ENCODE peak calls at places on chromosomes 1 and 21, in four cellular contexts. D is choroid plexus epithelial cell, Y is epithelial cell of esophagus, B is heart right ventricle. N is an unnamed sample.

GRCh38 chr1:171852273-171852672 is 11.0 kb downstream of the DNM3 start:
- DNase-seq in D (no peak), Y (peak; percentile 36), B (no peak), N (no peak)

GRCh38 chr1:159909381-159909780 is 9.4 kb upstream of the CFAP45 start:
- DNase-seq in D (no peak), Y (peak; percentile 25), B (no peak), N (no peak)

GRCh38 chr21:42148097-42148496 is 70.8 kb upstream of the ABCG1 start:
- DNase-seq in D (no peak), Y (no peak), B (no peak), N (no peak)

GRCh38 chr1:95080446-95080845 is 7.7 kb upstream of the ALG14 start:
- DNase-seq in D (no peak), Y (no peak), B (no peak), N (no peak)

GRCh38 chr1:6785721-6786505 is 659 bp downstream of the CAMTA1 start:
- DNase-seq in D (peak; percentile 30), Y (peak; percentile 36), B (peak; percentile 25), N (peak; percentile 49)

GRCh38 chr1:245298781-245299180 is 144.0 kb downstream of the KIF26B start:
- DNase-seq in D (no peak), Y (no peak), B (no peak), N (peak; percentile 72)

GRCh38 chr1:6859415-6860343 is 74.4 kb downstream of the CAMTA1 start:
- DNase-seq in D (peak; percentile 97), Y (peak; percentile 92), B (peak; percentile 10), N (peak; percentile 66)

GRCh38 chr1:201649776-201650607 is 111.1 kb downstream of the NAV1 start:
- DNase-seq in D (peak; percentile 84), Y (peak; percentile 80), B (peak; percentile 86), N (no peak)

GRCh38 chr1:27574871-27575831 is 28.8 kb downstream of the AHDC1 start:
- DNase-seq in D (peak; percentile 87), Y (peak; percentile 81), B (peak; percentile 84), N (no peak)

GRCh38 chr1:200885564-200886402 is 8.9 kb upstream of the INAVA start:
- DNase-seq in D (no peak), Y (no peak), B (no peak), N (no peak)

GRCh38 chr1:203937678-203938330 is 76.4 kb downstream of the SNRPE start:
- DNase-seq in D (no peak), Y (no peak), B (no peak), N (no peak)

GRCh38 chr1:32779242-32779641 is 37.9 kb downstream of the YARS1 start:
- DNase-seq in D (no peak), Y (no peak), B (no peak), N (no peak)

GRCh38 chr1:213783898-213784297 is 203.9 kb upstream of the PROX1 start:
- DNase-seq in D (no peak), Y (no peak), B (no peak), N (no peak)

GRCh38 chr1:172399369-172400072 is 21.0 kb upstream of the C1orf105 start:
- DNase-seq in D (peak; percentile 94), Y (peak; percentile 75), B (peak; percentile 54), N (peak; percentile 74)

GRCh38 chr21:44301961-44302406 is 2.1 kb downstream of the PFKL start:
- DNase-seq in D (no peak), Y (peak; percentile 8), B (no peak), N (peak; percentile 36)

GRCh38 chr21:17690078-17690494 is 77.4 kb upstream of the BTG3 start:
- DNase-seq in D (no peak), Y (peak; percentile 66), B (no peak), N (no peak)

GRCh38 chr1:230067871-230068814 is 1.1 kb downstream of the GALNT2 start:
- DNase-seq in D (peak; percentile 39), Y (peak; percentile 33), B (peak; percentile 29), N (peak; percentile 53)

GRCh38 chr21:45767071-45768006 is 123.8 kb downstream of the PCBP3 start:
- DNase-seq in D (peak; percentile 30), Y (no peak), B (no peak), N (no peak)

GRCh38 chr21:41361786-41362604 is at the start of gene MX2:
- DNase-seq in D (peak; percentile 69), Y (no peak), B (peak; percentile 85), N (no peak)

GRCh38 chr1:219227731-219228419 is 54.2 kb downstream of the LYPLAL1 start:
- DNase-seq in D (peak; percentile 31), Y (no peak), B (no peak), N (no peak)

GRCh38 chr1:16464917-16465625 is 24.5 kb downstream of the NECAP2 start:
- DNase-seq in D (peak; percentile 23), Y (no peak), B (no peak), N (no peak)

GRCh38 chr1:12057382-12057781 is 5.7 kb upstream of the TNFRSF8 start:
- DNase-seq in D (peak; percentile 66), Y (peak; percentile 27), B (no peak), N (no peak)

GRCh38 chr1:228795578-228795977 is 60.3 kb downstream of the RHOU start:
- DNase-seq in D (no peak), Y (no peak), B (no peak), N (no peak)

GRCh38 chr1:3071507-3072177 is 2.6 kb downstream of the PRDM16 start:
- DNase-seq in D (no peak), Y (no peak), B (no peak), N (no peak)

GRCh38 chr1:10897981-10898728 is 101.7 kb upstream of the CASZ1 start:
- DNase-seq in D (no peak), Y (peak; percentile 62), B (no peak), N (no peak)

GRCh38 chr1:64948905-64949833 is 17.2 kb downstream of the JAK1 start:
- DNase-seq in D (peak; percentile 55), Y (peak; percentile 80), B (no peak), N (no peak)

GRCh38 chr1:154943649-154944421 is 7.3 kb upstream of the PMVK start:
- DNase-seq in D (peak; percentile 48), Y (peak; percentile 47), B (no peak), N (peak; percentile 40)

GRCh38 chr1:62426238-62426637 is 10.6 kb upstream of the USP1 start:
- DNase-seq in D (no peak), Y (peak; percentile 22), B (peak; percentile 8), N (no peak)

GRCh38 chr21:33360281-33360680 is 35.5 kb downstream of the IFNAR1 start:
- DNase-seq in D (peak; percentile 37), Y (no peak), B (no peak), N (no peak)

GRCh38 chr1:235296729-235297128 is 31.2 kb downstream of the ARID4B start:
- DNase-seq in D (no peak), Y (no peak), B (no peak), N (no peak)

GRCh38 chr1:54517536-54517935 is 30.5 kb upstream of the ACOT11 start:
- DNase-seq in D (no peak), Y (no peak), B (no peak), N (no peak)

GRCh38 chr21:27571706-27572105 is 604.8 kb upstream of the ADAMTS5 start:
- DNase-seq in D (peak; percentile 85), Y (peak; percentile 93), B (no peak), N (no peak)

GRCh38 chr1:203512830-203513578 is 19.1 kb downstream of the OPTC start:
- DNase-seq in D (peak; percentile 96), Y (peak; percentile 93), B (peak; percentile 46), N (peak; percentile 70)

GRCh38 chr21:36640260-36641244 is 58.4 kb upstream of the SIM2 start:
- DNase-seq in D (peak; percentile 18), Y (no peak), B (no peak), N (peak; percentile 58)

GRCh38 chr21:36630485-36631206 is 68.3 kb upstream of the SIM2 start:
- DNase-seq in D (peak; percentile 55), Y (peak; percentile 61), B (peak; percentile 41), N (peak; percentile 86)

GRCh38 chr21:36639769-36640168 is 59.1 kb upstream of the SIM2 start:
- DNase-seq in D (no peak), Y (no peak), B (no peak), N (no peak)

GRCh38 chr21:36636439-36636838 is 62.5 kb upstream of the SIM2 start:
- DNase-seq in D (no peak), Y (no peak), B (no peak), N (no peak)

DNA sequence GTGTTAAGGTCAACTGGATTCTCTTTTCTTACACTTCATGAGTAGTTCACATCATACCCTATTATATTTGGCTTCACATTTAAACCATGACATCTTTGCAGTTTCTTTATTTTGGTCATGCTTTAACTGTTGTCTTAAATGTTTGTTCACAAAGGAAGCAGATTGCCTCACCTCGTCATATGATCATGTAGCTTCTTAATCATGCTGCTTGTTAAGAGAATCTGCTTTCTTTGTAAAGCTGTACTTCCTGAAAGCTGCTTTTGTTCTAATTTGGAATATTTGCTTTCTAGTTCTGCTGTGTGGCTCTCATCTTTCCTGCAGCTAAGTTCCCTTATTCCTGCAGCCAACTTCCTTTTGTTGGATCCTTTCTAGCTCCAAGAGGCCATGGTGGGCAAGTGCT is 62.9 kb upstream of the SIM2 start:
- DNase-seq in D (peak; percentile 8), Y (peak; percentile 76), B (no peak), N (no peak)
- H3K4me3 ChIP-seq in D (no peak overlapping the region), Y (no peak overlapping the region), B (no peak overlapping the region), N (no peak overlapping the region)

GRCh38 chr1:44810101-44810761 is 1.9 kb downstream of the BTBD19 start:
- DNase-seq in D (peak; percentile 64), Y (no peak), B (no peak), N (no peak)
- H3K4me3 ChIP-seq in D (peak overlapping the region; percentile 53), Y (no peak overlapping the region), B (peak overlapping the region; percentile 56), N (no peak overlapping the region)

GRCh38 chr21:37198989-37199924 is 67.9 kb downstream of the VPS26C start:
- DNase-seq in D (peak; percentile 60), Y (peak; percentile 75), B (no peak), N (peak; percentile 46)
- H3K4me3 ChIP-seq in D (no peak overlapping the region), Y (no peak overlapping the region), B (no peak overlapping the region), N (no peak overlapping the region)

DNA sequence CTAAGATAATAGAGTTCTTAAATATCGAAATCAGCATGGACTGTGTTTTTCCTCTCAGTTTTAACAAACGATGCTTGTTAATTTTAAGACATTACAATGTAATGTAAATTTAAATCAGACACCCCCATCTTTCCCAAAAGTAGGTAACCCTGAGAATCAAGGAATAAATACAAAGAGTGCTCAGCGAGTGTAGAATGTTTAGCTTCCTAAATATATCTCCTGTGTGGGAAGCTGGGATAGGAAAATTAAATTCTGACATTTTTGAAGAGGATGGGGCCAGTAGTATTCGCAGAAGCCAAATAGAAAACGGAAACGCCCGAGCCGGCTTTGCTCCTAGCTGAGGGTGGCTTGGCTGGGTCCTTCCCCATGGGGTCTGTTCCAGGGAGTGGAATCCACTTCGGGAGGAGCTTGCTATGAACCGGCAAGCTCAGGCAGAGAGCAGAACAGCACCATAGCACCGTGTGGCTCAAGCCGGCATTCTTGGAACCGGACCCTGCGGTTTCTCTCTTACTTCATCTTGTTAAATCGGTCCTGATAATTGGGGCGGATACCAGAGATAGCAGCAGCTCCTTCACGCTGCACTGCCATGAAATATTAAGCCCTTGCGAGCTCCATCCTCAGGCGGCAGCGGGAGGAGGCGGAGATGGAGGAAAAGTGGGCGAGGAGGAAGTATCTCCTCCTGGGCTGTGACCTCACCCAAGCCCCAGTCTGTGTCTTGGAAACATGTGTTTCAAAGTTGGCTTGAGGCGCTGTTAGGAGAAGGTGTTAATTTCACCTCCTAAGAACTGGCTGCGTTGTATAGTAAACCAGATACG is 24.9 kb downstream of the MAP3K7CL start:
- DNase-seq in D (peak; percentile 93), Y (peak; percentile 63), B (peak; percentile 74), N (no peak)
- H3K4me3 ChIP-seq in D (peak overlapping the region; percentile 33), Y (no peak overlapping the region), B (peak overlapping the region; percentile 47), N (no peak overlapping the region)

DNA sequence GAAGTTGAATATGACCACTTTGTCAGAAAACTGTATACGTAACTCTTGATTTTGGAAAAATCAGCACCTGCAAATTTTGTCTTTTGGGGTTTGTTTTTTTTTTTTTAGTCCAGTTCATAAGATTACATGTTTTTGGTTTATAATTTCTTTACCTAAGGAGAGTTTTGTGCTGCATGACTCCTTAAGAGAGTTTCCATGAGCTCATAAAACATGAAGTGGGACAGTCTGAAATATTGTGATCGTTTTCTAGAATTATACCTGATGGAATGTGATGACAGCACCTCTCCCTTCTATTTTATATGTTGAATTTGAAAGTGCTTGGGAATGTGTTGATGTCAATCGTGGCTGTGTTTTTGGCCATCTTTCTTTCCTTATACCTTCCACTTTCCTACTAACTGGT is 158.5 kb downstream of the NFIA start:
- DNase-seq in D (no peak), Y (no peak), B (no peak), N (no peak)
- H3K4me3 ChIP-seq in D (no peak overlapping the region), Y (no peak overlapping the region), B (peak overlapping the region; percentile 39), N (no peak overlapping the region)